ENCODE peak calls at places on chromosomes 6 and 20, in eight cellular contexts. Q, Y, O, R, F, M, W and S are unnamed samples.

GRCh38 chr20:6566821-6567220 is 200.7 kb upstream of the BMP2 start:
- DNase-seq in Q (no peak), Y (peak), O (peak), R (peak), F (peak), M (no peak), W (no peak), S (peak)

GRCh38 chr20:46568570-46569129 is 18.2 kb upstream of the OCSTAMP start:
- DNase-seq in Q (peak), Y (peak), O (peak), R (peak), F (peak), M (peak), W (peak), S (peak)

GRCh38 chr6:152129606-152130249 is 322.2 kb downstream of the ESR1 start:
- DNase-seq in Q (no peak), Y (no peak), O (peak), R (peak), F (peak), M (no peak), W (peak), S (peak)

GRCh38 chr6:105136433-105137350 is 43.1 kb downstream of the POPDC3 start:
- DNase-seq in Q (peak), Y (peak), O (peak), R (peak), F (peak), M (peak), W (peak), S (peak)

GRCh38 chr6:144689503-144690040 is 404.4 kb downstream of the UTRN start:
- DNase-seq in Q (no peak), Y (no peak), O (no peak), R (no peak), F (no peak), M (no peak), W (no peak), S (no peak)

GRCh38 chr6:140586426-140587061 is 1212.1 kb upstream of the CITED2 start:
- DNase-seq in Q (no peak), Y (no peak), O (no peak), R (no peak), F (no peak), M (no peak), W (no peak), S (no peak)

GRCh38 chr20:2798814-2799213 is 1.6 kb downstream of the CPXM1 start:
- DNase-seq in Q (no peak), Y (no peak), O (peak), R (peak), F (no peak), M (no peak), W (no peak), S (peak)

GRCh38 chr20:47027456-47027855 is 132.8 kb downstream of the EYA2 start:
- DNase-seq in Q (no peak), Y (no peak), O (no peak), R (no peak), F (no peak), M (no peak), W (no peak), S (no peak)

GRCh38 chr20:8155229-8155628 is 23.2 kb downstream of the PLCB1 start:
- DNase-seq in Q (no peak), Y (no peak), O (peak), R (no peak), F (no peak), M (no peak), W (no peak), S (peak)

GRCh38 chr20:2037296-2037914 is 43.5 kb upstream of the PDYN start:
- DNase-seq in Q (no peak), Y (no peak), O (no peak), R (no peak), F (no peak), M (no peak), W (no peak), S (no peak)

GRCh38 chr20:62704341-62704948 is 4.2 kb upstream of the NTSR1 start:
- DNase-seq in Q (peak), Y (peak), O (peak), R (peak), F (peak), M (peak), W (peak), S (peak)

DNA sequence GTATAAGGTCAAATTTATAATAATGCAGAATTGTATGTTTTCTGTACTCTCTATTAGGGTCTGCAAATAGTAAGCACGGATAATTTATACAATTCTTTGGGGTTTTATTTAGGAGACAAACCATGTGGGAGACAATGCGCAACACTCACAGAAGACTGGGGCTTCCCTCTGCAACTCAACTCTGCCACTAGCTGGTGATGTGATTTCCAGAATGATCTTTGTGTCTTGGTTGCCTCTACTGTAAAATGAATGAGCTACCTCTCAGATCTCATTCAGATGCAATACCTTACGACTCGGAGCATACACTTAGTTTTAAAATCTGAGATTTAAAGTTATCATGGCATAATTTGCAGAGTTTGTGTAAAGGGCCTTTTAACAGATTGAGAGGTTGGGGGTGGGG is 6.4 kb downstream of the MAN1A1 start:
- DNase-seq in Q (no peak), Y (no peak), O (no peak), R (no peak), F (no peak), M (no peak), W (no peak), S (no peak)
- TF ChIP-seq CTCF in Q (no peak), Y (no peak), O (no peak), R (no peak), F (no peak), M (no peak), W (no peak), S (no peak)

GRCh38 chr6:125751334-125751916 is 2.0 kb downstream of the HEY2 start:
- DNase-seq in Q (no peak), Y (no peak), O (no peak), R (no peak), F (no peak), M (no peak), W (no peak), S (no peak)

GRCh38 chr6:125749112-125749863 is at the start of gene HEY2:
- DNase-seq in Q (peak), Y (peak), O (peak), R (peak), F (peak), M (peak), W (peak), S (peak)

GRCh38 chr6:125752773-125753172 is 3.3 kb downstream of the HEY2 start:
- DNase-seq in Q (no peak), Y (no peak), O (no peak), R (no peak), F (no peak), M (no peak), W (no peak), S (no peak)

GRCh38 chr6:125749864-125750691 is 646 bp downstream of the HEY2 start:
- DNase-seq in Q (peak), Y (no peak), O (no peak), R (no peak), F (no peak), M (no peak), W (peak), S (no peak)

GRCh38 chr6:125750692-125751333 is 1.4 kb downstream of the HEY2 start:
- DNase-seq in Q (no peak), Y (no peak), O (no peak), R (no peak), F (no peak), M (no peak), W (no peak), S (no peak)
- H3K4me3 ChIP-seq in Q (peak), Y (no peak), O (no peak), R (peak), F (no peak), M (no peak), W (no peak), S (no peak)

DNA sequence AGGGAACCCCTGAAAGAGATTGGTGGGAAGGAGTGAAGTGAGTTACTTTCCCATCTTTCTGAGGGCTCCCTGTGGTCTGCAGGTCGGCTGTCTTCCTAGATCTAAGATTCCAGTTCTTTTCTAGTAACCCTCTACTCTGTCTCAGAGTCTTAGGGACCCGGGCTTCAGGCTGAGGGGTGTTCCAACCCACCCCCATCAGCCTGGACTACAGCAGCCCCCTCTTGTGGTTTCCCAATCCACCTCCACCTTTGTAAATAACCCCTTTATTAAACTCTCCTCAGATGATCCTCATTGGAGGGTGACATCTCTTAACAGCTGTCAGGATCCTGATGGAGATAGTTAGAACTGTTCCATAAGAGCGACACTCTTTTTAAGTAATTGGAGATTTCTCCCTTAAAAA is 300.4 kb downstream of the LRFN2 start:
- DNase-seq in Q (no peak), Y (no peak), O (no peak), R (no peak), F (no peak), M (no peak), W (no peak), S (no peak)
- TF ChIP-seq CTCF in Q (no peak), Y (no peak), O (no peak), R (no peak), F (no peak), M (no peak), W (no peak), S (no peak)

GRCh38 chr6:56913276-56914138 is 41.4 kb upstream of the BEND6 start:
- DNase-seq in Q (no peak), Y (no peak), O (peak), R (peak), F (peak), M (no peak), W (no peak), S (no peak)
- H3K4me3 ChIP-seq in Q (no peak), Y (no peak), O (no peak), R (no peak), F (no peak), M (no peak), W (no peak), S (no peak)

DNA sequence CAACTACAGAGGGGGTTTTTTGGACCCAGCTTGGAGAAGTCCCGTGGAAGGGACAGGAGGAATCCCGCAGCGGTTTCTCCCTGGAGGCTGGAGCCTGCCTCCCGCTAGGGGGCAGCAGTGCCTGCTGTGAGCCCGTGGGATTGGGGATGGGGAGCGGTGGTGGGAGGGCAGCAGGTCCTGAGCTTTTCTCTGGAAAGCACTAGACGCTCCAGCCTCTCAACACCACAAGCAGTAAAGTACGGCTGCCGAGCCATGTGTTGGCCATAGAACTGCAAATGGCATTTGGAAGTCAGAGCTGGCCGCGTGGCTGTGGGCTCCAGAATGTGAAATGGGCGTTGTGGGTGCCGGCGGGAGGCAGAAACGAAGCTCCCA is 47.8 kb downstream of the GMPR start:
- DNase-seq in Q (no peak), Y (peak), O (peak), R (peak), F (peak), M (no peak), W (no peak), S (peak)
- TF ChIP-seq CTCF in Q (peak), Y (peak), O (peak), R (peak), F (peak), M (peak), W (peak), S (peak)

GRCh38 chr20:63751471-63752271 is 12.1 kb downstream of the SLC2A4RG start:
- DNase-seq in Q (no peak), Y (peak), O (no peak), R (no peak), F (no peak), M (no peak), W (no peak), S (no peak)
- H3K4me3 ChIP-seq in Q (no peak), Y (no peak), O (no peak), R (no peak), F (no peak), M (no peak), W (no peak), S (no peak)

GRCh38 chr6:112019619-112020018 is 34.3 kb upstream of the CCN6 start:
- DNase-seq in Q (no peak), Y (no peak), O (no peak), R (no peak), F (no peak), M (no peak), W (no peak), S (no peak)
- TF ChIP-seq CTCF in Q (no peak), Y (no peak), O (no peak), R (no peak), F (no peak), M (no peak), W (no peak), S (no peak)

GRCh38 chr6:81725127-81725526 is 27.4 kb downstream of the TENT5A start:
- DNase-seq in Q (no peak), Y (no peak), O (no peak), R (no peak), F (no peak), M (no peak), W (no peak), S (no peak)

GRCh38 chr6:81722503-81723223 is 29.8 kb downstream of the TENT5A start:
- DNase-seq in Q (no peak), Y (no peak), O (no peak), R (no peak), F (no peak), M (no peak), W (no peak), S (no peak)

GRCh38 chr6:81731814-81732213 is 20.7 kb downstream of the TENT5A start:
- DNase-seq in Q (no peak), Y (no peak), O (no peak), R (no peak), F (no peak), M (no peak), W (no peak), S (peak)

GRCh38 chr6:81727876-81728517 is 24.5 kb downstream of the TENT5A start:
- DNase-seq in Q (no peak), Y (no peak), O (no peak), R (no peak), F (no peak), M (no peak), W (no peak), S (no peak)
- H3K4me3 ChIP-seq in Q (no peak), Y (no peak), O (no peak), R (no peak), F (no peak), M (no peak), W (no peak), S (no peak)

DNA sequence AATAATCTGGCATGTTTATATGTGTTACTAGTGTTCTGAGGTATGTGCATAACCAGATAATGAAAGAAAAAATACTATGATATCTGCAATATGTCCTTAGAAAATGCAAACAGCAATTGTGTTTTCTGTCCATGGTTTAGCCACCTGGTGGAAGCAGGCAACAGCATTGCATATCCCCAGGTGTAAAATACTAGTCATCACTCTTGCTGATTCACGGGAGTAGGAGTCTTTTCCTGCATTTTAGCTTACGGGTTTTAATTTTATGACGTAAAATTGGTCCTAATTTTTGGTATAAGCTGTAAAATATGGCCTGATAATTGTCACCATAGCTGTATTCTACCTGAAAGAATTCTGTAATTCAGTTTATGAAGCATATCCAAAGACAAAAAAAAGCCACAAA is 2.5 kb downstream of the RNF182 start:
- DNase-seq in Q (no peak), Y (no peak), O (no peak), R (no peak), F (no peak), M (no peak), W (no peak), S (no peak)
- TF ChIP-seq CTCF in Q (no peak), Y (no peak), O (no peak), R (no peak), F (no peak), M (no peak), W (no peak), S (no peak)